ENCODE peak calls at places on chromosome 3, in five cellular contexts. H, S, I, N and X are unnamed samples.

GRCh38 chr3:142944346-142944745 is 19.1 kb downstream of the PAQR9 start:
- DNase-seq in H (no peak), S (no peak), I (no peak), N (no peak), X (peak)

GRCh38 chr3:136075816-136076215 is 110.3 kb downstream of the PPP2R3A start:
- DNase-seq in H (no peak), S (no peak), I (no peak), N (no peak), X (no peak)

GRCh38 chr3:186095584-186096061 is 13.3 kb downstream of the ETV5 start:
- DNase-seq in H (no peak), S (no peak), I (no peak), N (no peak), X (no peak)

GRCh38 chr3:7166460-7166859 is 305.5 kb downstream of the GRM7 start:
- DNase-seq in H (no peak), S (no peak), I (peak), N (no peak), X (no peak)

GRCh38 chr3:162213196-162213595 is 716.6 kb downstream of the OTOL1 start:
- DNase-seq in H (no peak), S (no peak), I (no peak), N (no peak), X (no peak)

GRCh38 chr3:30964612-30965011 is 70.2 kb upstream of the GADL1 start:
- DNase-seq in H (no peak), S (no peak), I (no peak), N (peak), X (peak)

GRCh38 chr3:30657914-30658313 is 51.5 kb downstream of the TGFBR2 start:
- DNase-seq in H (no peak), S (no peak), I (no peak), N (no peak), X (no peak)

GRCh38 chr3:90040554-90040953 is 933.1 kb downstream of the EPHA3 start:
- DNase-seq in H (no peak), S (no peak), I (no peak), N (no peak), X (no peak)

GRCh38 chr3:139187648-139188047 is 143.0 kb upstream of the PRR23C start:
- DNase-seq in H (no peak), S (no peak), I (no peak), N (no peak), X (no peak)

GRCh38 chr3:191329654-191330308 is 545 bp downstream of the UTS2B start:
- DNase-seq in H (no peak), S (peak), I (peak), N (peak), X (peak)
- TF ChIP-seq CTCF in H (no peak), S (no peak), I (no peak), N (no peak), X (no peak)

GRCh38 chr3:44338828-44339127 is 212 bp downstream of the TCAIM start:
- DNase-seq in H (no peak), S (no peak), I (no peak), N (no peak), X (no peak)

GRCh38 chr3:44338010-44338827 is at the start of gene TCAIM:
- DNase-seq in H (peak), S (peak), I (peak), N (peak), X (peak)

GRCh38 chr3:44339990-44340389 is 1.4 kb downstream of the TCAIM start:
- DNase-seq in H (no peak), S (no peak), I (no peak), N (no peak), X (no peak)

GRCh38 chr3:44339181-44339741 is 695 bp downstream of the TCAIM start:
- DNase-seq in H (no peak), S (no peak), I (no peak), N (no peak), X (no peak)

GRCh38 chr3:44337253-44337652 is 1.3 kb upstream of the TCAIM start:
- DNase-seq in H (no peak), S (no peak), I (no peak), N (no peak), X (no peak)
- TF ChIP-seq CTCF in H (no peak), S (no peak), I (no peak), N (no peak), X (no peak)

GRCh38 chr3:197555281-197556261 is at the start of gene BDH1:
- DNase-seq in H (no peak), S (no peak), I (peak), N (peak), X (peak)
- TF ChIP-seq CTCF in H (no peak), S (no peak), I (no peak), N (no peak), X (peak)

GRCh38 chr3:123447749-123448502 is 964 bp downstream of the ADCY5 start:
- DNase-seq in H (no peak), S (no peak), I (no peak), N (peak), X (peak)
- TF ChIP-seq CTCF in H (no peak), S (no peak), I (peak), N (peak), X (peak)

GRCh38 chr3:197547206-197547605 is 8.6 kb downstream of the BDH1 start:
- DNase-seq in H (no peak), S (no peak), I (peak), N (no peak), X (no peak)

GRCh38 chr3:197545111-197545510 is 10.7 kb downstream of the BDH1 start:
- DNase-seq in H (no peak), S (no peak), I (no peak), N (no peak), X (no peak)

GRCh38 chr3:197549261-197549885 is 6.4 kb downstream of the BDH1 start:
- DNase-seq in H (no peak), S (no peak), I (no peak), N (no peak), X (no peak)

GRCh38 chr3:197546307-197547085 is 9.3 kb downstream of the BDH1 start:
- DNase-seq in H (no peak), S (no peak), I (no peak), N (no peak), X (no peak)

GRCh38 chr3:197547618-197548017 is 8.2 kb downstream of the BDH1 start:
- DNase-seq in H (no peak), S (no peak), I (peak), N (no peak), X (no peak)
- TF ChIP-seq CTCF in H (no peak), S (no peak), I (peak), N (no peak), X (no peak)

GRCh38 chr3:18444597-18445420 is 19.7 kb upstream of the SATB1 start:
- DNase-seq in H (no peak), S (peak), I (peak), N (peak), X (peak)
- TF ChIP-seq CTCF in H (peak), S (peak), I (peak), N (no peak), X (peak)

DNA sequence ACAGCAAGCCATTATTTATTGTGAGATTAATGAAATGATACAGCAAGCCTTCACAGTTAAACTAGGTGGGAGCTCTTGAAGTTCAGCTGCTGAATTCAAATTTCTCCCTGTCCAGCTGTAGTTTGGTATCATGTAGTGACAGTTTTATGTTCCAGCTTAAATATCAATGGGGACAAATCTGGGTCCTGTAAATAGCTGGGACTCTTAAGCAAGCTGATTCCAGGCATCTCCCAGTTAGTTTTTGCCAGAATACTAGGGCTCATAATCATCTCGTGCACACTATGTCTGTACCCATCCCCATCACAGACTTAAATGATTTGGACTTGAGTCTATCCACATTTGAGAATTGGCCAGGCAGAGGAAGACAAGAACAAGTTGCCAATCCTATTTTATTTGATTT is 27.9 kb upstream of the NIT2 start:
- DNase-seq in H (no peak), S (no peak), I (no peak), N (no peak), X (no peak)
- TF ChIP-seq CTCF in H (no peak), S (no peak), I (no peak), N (no peak), X (no peak)

DNA sequence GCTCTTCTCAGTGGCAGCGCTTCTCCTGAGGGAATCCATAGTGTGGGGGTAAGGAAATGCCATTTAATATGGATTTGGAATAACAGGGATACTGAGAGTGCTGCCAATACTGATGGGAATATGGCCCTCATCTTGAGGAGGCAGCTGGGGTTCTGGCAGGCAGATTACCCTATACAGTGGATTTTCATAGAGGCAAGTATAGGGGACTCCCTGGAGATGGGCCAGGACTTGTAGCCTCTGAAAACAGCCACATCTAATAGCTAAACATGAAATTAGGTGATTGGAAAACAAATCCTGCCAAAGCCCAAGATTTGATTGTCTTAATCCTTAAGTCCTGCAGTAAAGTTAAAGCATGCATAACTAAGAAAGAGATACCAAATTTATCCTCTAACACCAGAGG is 30.9 kb downstream of the DPH3 start:
- DNase-seq in H (no peak), S (no peak), I (peak), N (no peak), X (no peak)
- TF ChIP-seq CTCF in H (no peak), S (no peak), I (no peak), N (no peak), X (no peak)